ENCODE peak calls at places on chromosomes 12 and 14, in four cellular contexts. H, W, T and J are unnamed samples.

GRCh38 chr12:2679068-2679815 is 115.5 kb upstream of the FKBP4 start:
- DNase-seq in H (no peak), W (no peak), T (no peak), J (no peak)

GRCh38 chr12:1205512-1206060 is 214.6 kb downstream of the ERC1 start:
- DNase-seq in H (no peak), W (no peak), T (no peak), J (no peak)

GRCh38 chr14:97198813-97199212 is 401.6 kb downstream of the VRK1 start:
- DNase-seq in T (no peak), W (no peak), H (no peak), J (no peak)

GRCh38 chr12:32196250-32197198 is 89.9 kb downstream of the BICD1 start:
- DNase-seq in H (no peak), W (no peak), T (no peak), J (no peak)

GRCh38 chr12:62210422-62210821 is 49.8 kb upstream of the USP15 start:
- DNase-seq in W (no peak), T (no peak), H (peak; percentile 28), J (no peak)

GRCh38 chr14:80523518-80524117 is 312.3 kb upstream of the DIO2 start:
- DNase-seq in H (no peak), W (no peak), T (no peak), J (no peak)

GRCh38 chr14:31241450-31242114 is 34.0 kb upstream of the HECTD1 start:
- DNase-seq in H (no peak), T (no peak), W (no peak), J (no peak)

GRCh38 chr14:70879448-70879847 is 27.8 kb upstream of the PCNX1 start:
- DNase-seq in W (no peak), T (no peak), H (no peak), J (no peak)

GRCh38 chr12:110667671-110668070 is 21.2 kb downstream of the HVCN1 start:
- DNase-seq in W (no peak), T (no peak), H (no peak), J (no peak)

GRCh38 chr12:89862511-89863331 is 154.1 kb upstream of the ATP2B1 start:
- DNase-seq in H (no peak), W (no peak), T (peak; percentile 79), J (no peak)

GRCh38 chr14:95564060-95564459 is 29.2 kb downstream of the GLRX5 start:
- DNase-seq in T (no peak), H (no peak), W (no peak), J (no peak)

GRCh38 chr14:52189330-52189729 is 78.2 kb upstream of the PTGDR start:
- DNase-seq in H (no peak), W (no peak), T (no peak), J (no peak)

GRCh38 chr14:104291123-104292000 is 153.0 kb downstream of the KIF26A start:
- DNase-seq in W (no peak), T (no peak), H (no peak), J (peak; percentile 66)

GRCh38 chr14:64736271-64737131 is 32.3 kb downstream of the PLEKHG3 start:
- DNase-seq in T (no peak), W (peak; percentile 62), H (peak; percentile 43), J (no peak)

GRCh38 chr14:66813636-66814035 is 305.7 kb downstream of the GPHN start:
- DNase-seq in H (no peak), W (no peak), T (no peak), J (no peak)

GRCh38 chr14:92846162-92846897 is 52.2 kb downstream of the GOLGA5 start:
- DNase-seq in W (no peak), H (no peak), T (peak; percentile 86), J (no peak)

GRCh38 chr12:124655317-124656213 is 88.2 kb upstream of the NCOR2 start:
- DNase-seq in T (no peak), H (no peak), W (peak; percentile 72), J (peak; percentile 94)

GRCh38 chr12:100197486-100197885 is 3.1 kb upstream of the ACTR6 start:
- DNase-seq in H (no peak), W (no peak), T (no peak), J (no peak)

GRCh38 chr14:89767861-89768268 is 186.7 kb downstream of the EFCAB11 start:
- DNase-seq in T (peak; percentile 65), W (no peak), H (peak; percentile 38), J (no peak)

GRCh38 chr14:90521121-90521929 is 124.5 kb downstream of the CALM1 start:
- DNase-seq in W (no peak), H (no peak), T (no peak), J (no peak)

GRCh38 chr14:75714993-75715392 is 53.9 kb downstream of the TTLL5 start:
- DNase-seq in T (no peak), H (no peak), W (no peak), J (no peak)

GRCh38 chr12:48198619-48198973 is 4.5 kb downstream of the OR10AD1 start:
- DNase-seq in H (no peak), W (no peak), T (no peak), J (no peak)
- TF ChIP-seq SUZ12 in H (no peak), W (no peak), T (no peak), J (no peak)

GRCh38 chr12:6285532-6286306 is 24.8 kb upstream of the PLEKHG6 start:
- DNase-seq in W (no peak), T (no peak), H (no peak), J (no peak)
- H3K4me3 ChIP-seq in W (no peak overlapping the region), T (no peak overlapping the region), H (no peak overlapping the region), J (no peak overlapping the region)

GRCh38 chr12:92440072-92440471 is 262.7 kb upstream of the PLEKHG7 start:
- DNase-seq in T (no peak), H (no peak), W (no peak), J (no peak)

GRCh38 chr12:92444763-92445162 is 258.0 kb upstream of the PLEKHG7 start:
- DNase-seq in W (no peak), T (no peak), H (no peak), J (no peak)

GRCh38 chr12:92446082-92446460 is 256.7 kb upstream of the PLEKHG7 start:
- DNase-seq in T (no peak), W (no peak), H (no peak), J (no peak)

GRCh38 chr12:92442782-92443181 is 260.0 kb upstream of the PLEKHG7 start:
- DNase-seq in W (no peak), H (no peak), T (no peak), J (no peak)

DNA sequence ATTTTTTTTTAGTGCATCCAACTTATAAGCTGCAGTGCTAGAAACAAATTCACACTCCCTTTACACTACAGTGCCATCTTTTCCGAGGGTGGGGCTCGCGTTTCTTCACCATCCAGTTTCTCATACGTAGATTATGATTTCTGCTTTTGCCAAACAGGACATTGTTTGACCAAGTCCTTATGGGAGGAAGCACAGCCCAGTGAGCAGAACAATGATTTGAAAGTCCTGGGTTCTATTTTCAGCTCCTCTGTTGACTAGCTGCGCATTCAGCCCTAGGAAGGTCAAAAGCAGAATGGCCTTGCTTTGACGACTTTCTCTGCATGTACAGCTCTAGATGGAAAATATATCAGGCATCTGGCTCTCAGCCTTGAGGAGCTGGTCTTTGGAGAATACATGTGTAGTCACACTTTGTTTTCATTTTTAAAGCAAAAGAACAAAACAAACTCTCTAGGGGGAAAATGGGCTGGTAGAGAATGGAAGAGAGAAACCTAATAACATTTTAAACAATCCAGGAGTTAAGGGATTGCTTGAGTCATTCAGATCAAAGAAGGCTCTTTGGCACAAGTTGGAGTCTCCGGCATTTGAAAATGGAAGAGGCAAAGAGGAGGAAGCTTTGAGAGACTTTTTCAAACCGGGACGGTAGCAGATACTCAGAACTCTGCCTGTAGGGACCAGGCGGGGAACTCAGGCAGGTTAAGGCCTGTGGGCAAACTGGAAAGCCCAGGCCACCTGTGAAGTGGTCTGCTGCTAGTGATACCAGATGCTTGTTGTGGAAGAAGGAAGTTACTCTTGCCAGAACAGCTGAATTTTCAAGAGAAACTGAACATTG is 257.3 kb upstream of the PLEKHG7 start:
- DNase-seq in H (no peak), W (no peak), T (peak; percentile 97), J (no peak)
- TF ChIP-seq SUZ12 in H (no peak), W (no peak), T (no peak), J (no peak)

GRCh38 chr12:108305520-108305919 is 33.6 kb downstream of the CMKLR1 start:
- DNase-seq in W (no peak), T (no peak), H (no peak), J (no peak)
- H3K4me3 ChIP-seq in W (no peak overlapping the region), T (no peak overlapping the region), H (no peak overlapping the region), J (no peak overlapping the region)

GRCh38 chr12:27104546-27104945 is 22.2 kb upstream of the C12orf71 start:
- DNase-seq in T (no peak), H (no peak), W (no peak), J (no peak)

GRCh38 chr12:27105746-27106536 is 23.6 kb upstream of the C12orf71 start:
- DNase-seq in W (no peak), T (no peak), H (peak; percentile 51), J (no peak)

GRCh38 chr12:27107976-27108375 is 25.6 kb upstream of the C12orf71 start:
- DNase-seq in W (no peak), T (no peak), H (no peak), J (no peak)

GRCh38 chr12:27112891-27113290 is 30.5 kb upstream of the C12orf71 start:
- DNase-seq in T (no peak), H (no peak), W (no peak), J (no peak)

GRCh38 chr12:27109339-27110023 is 27.1 kb upstream of the C12orf71 start:
- DNase-seq in T (no peak), H (no peak), W (no peak), J (no peak)
- TF ChIP-seq SUZ12 in T (no peak), H (no peak), W (no peak), J (no peak)

DNA sequence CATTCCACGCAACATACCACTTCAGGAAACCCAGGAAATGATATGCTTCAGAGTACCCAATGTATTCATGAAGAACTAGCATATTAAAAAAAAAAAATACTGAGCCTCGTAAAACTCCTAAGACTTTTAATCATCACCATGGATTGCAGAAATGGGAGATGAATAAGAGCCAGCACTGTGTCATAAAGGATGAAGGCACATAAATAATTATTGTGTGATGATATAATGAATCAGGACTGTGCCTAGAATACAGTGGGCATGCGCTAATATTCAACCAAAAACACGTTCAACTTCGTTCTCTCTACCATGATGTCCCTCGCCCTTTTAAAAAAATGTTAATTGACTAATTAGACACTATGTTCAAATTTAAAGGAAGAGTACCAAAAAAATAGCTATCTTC is 68.7 kb downstream of the CIT start:
- DNase-seq in W (no peak), T (no peak), H (no peak), J (no peak)
- H3K4me3 ChIP-seq in W (no peak overlapping the region), T (no peak overlapping the region), H (no peak overlapping the region), J (no peak overlapping the region)

GRCh38 chr12:52204931-52205505 is 13.2 kb upstream of the KRT80 start:
- DNase-seq in W (no peak), H (no peak), T (no peak), J (no peak)
- TF ChIP-seq SUZ12 in W (no peak), H (no peak), T (no peak), J (no peak)

DNA sequence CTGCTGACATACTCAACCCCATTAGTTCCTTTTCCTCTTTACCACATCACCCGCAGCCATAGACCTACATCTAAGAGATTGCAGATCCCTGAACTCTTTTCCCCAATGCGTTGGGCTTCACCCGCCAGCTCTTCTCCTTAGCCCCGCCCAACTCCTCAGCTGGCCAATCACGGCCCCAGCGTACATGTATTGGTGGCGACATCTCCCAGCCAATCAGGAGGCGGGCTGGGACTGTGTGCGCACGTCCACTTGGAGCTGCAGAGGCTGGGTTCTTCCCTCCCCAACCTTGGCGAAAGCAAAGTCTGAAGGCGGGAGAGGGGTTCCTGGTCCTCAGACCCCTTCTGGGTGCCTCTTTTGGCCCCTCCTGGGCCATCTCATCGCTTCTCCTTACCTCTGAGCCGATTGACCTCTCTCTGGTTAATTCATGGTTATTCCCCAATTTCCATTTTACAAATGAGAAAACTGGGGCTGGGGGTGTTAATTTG is 11.0 kb downstream of the PDE1B start:
- DNase-seq in H (no peak), T (peak; percentile 65), W (peak; percentile 88), J (no peak)
- H3K4me3 ChIP-seq in H (no peak overlapping the region), T (peak overlapping the region; percentile 63), W (peak overlapping the region; percentile 19), J (no peak overlapping the region)